ENCODE peak calls at places on chromosome 22, in ten cellular contexts. One of them, this sample, is unnamed.

GRCh38 chr22:50208939-50209892 is 8.4 kb downstream of the SELENOO start:
- DNase-seq in GM23338: no peak
- DNase-seq in Caco-2: no peak
- DNase-seq in lung: no peak
- DNase-seq in HCT116: no peak
- DNase-seq in adrenal gland: no peak
- DNase-seq in breast epithelium: no peak
- DNase-seq in PC-3: no peak
- DNase-seq in upper lobe of right lung: no peak
- DNase-seq in GM06990: no peak
- DNase-seq in this sample: no peak

GRCh38 chr22:19656541-19657251 is 57.6 kb upstream of the SEPTIN5 start:
- DNase-seq in Caco-2: no peak
- DNase-seq in GM06990: no peak
- DNase-seq in HCT116: no peak
- DNase-seq in adrenal gland: no peak
- DNase-seq in GM23338: no peak
- DNase-seq in lung: no peak
- DNase-seq in upper lobe of right lung: no peak
- DNase-seq in PC-3: no peak
- DNase-seq in breast epithelium: peak; percentile 28
- DNase-seq in this sample: no peak

GRCh38 chr22:25176175-25176574 is 23.5 kb upstream of the CRYBB3 start:
- DNase-seq in breast epithelium: no peak
- DNase-seq in GM06990: no peak
- DNase-seq in upper lobe of right lung: peak; percentile 15
- DNase-seq in PC-3: no peak
- DNase-seq in HCT116: no peak
- DNase-seq in adrenal gland: peak; percentile 55
- DNase-seq in Caco-2: no peak
- DNase-seq in GM23338: no peak
- DNase-seq in lung: no peak
- DNase-seq in this sample: peak; percentile 96

GRCh38 chr22:23896166-23896522 is 2.0 kb downstream of the MIF start:
- DNase-seq in Caco-2: no peak
- DNase-seq in upper lobe of right lung: no peak
- DNase-seq in GM06990: no peak
- DNase-seq in breast epithelium: no peak
- DNase-seq in GM23338: no peak
- DNase-seq in HCT116: no peak
- DNase-seq in lung: no peak
- DNase-seq in adrenal gland: no peak
- DNase-seq in PC-3: no peak
- DNase-seq in this sample: no peak

GRCh38 chr22:23894710-23895598 is 771 bp downstream of the MIF start:
- DNase-seq in upper lobe of right lung: peak; percentile 91
- DNase-seq in lung: peak; percentile 84
- DNase-seq in HCT116: peak; percentile 76
- DNase-seq in breast epithelium: peak; percentile 88
- DNase-seq in adrenal gland: peak; percentile 79
- DNase-seq in Caco-2: peak; percentile 82
- DNase-seq in PC-3: peak; percentile 79
- DNase-seq in GM23338: peak; percentile 92
- DNase-seq in GM06990: peak; percentile 83
- DNase-seq in this sample: peak; percentile 67

GRCh38 chr22:22877523-22878210 is 9.9 kb upstream of the IGLL5 start:
- DNase-seq in HCT116: peak; percentile 54
- DNase-seq in Caco-2: peak; percentile 57
- DNase-seq in breast epithelium: no peak
- DNase-seq in GM23338: peak; percentile 89
- DNase-seq in PC-3: peak; percentile 62
- DNase-seq in GM06990: no peak
- DNase-seq in upper lobe of right lung: peak; percentile 82
- DNase-seq in adrenal gland: peak; percentile 56
- DNase-seq in lung: no peak
- DNase-seq in this sample: peak; percentile 17

GRCh38 chr22:27662359-27663030 is 139.1 kb downstream of the MN1 start:
- DNase-seq in PC-3: no peak
- DNase-seq in Caco-2: no peak
- DNase-seq in GM06990: no peak
- DNase-seq in upper lobe of right lung: no peak
- DNase-seq in GM23338: no peak
- DNase-seq in lung: peak; percentile 37
- DNase-seq in HCT116: no peak
- DNase-seq in adrenal gland: peak; percentile 86
- DNase-seq in breast epithelium: no peak
- DNase-seq in this sample: no peak

GRCh38 chr22:41551882-41552582 is 7.8 kb upstream of the POLR3H start:
- DNase-seq in lung: no peak
- DNase-seq in Caco-2: no peak
- DNase-seq in HCT116: no peak
- DNase-seq in breast epithelium: no peak
- DNase-seq in GM23338: no peak
- DNase-seq in PC-3: no peak
- DNase-seq in adrenal gland: no peak
- DNase-seq in upper lobe of right lung: no peak
- DNase-seq in GM06990: no peak
- DNase-seq in this sample: no peak

GRCh38 chr22:34160117-34160758 is 240.0 kb upstream of the LARGE1 start:
- DNase-seq in upper lobe of right lung: no peak
- DNase-seq in adrenal gland: no peak
- DNase-seq in breast epithelium: no peak
- DNase-seq in Caco-2: no peak
- DNase-seq in GM23338: peak; percentile 11
- DNase-seq in lung: no peak
- DNase-seq in GM06990: no peak
- DNase-seq in PC-3: no peak
- DNase-seq in HCT116: no peak
- DNase-seq in this sample: no peak

GRCh38 chr22:17479129-17479528 is 84.2 kb upstream of the SLC25A18 start:
- DNase-seq in Caco-2: no peak
- DNase-seq in lung: no peak
- DNase-seq in upper lobe of right lung: no peak
- DNase-seq in PC-3: no peak
- DNase-seq in adrenal gland: no peak
- DNase-seq in GM23338: no peak
- DNase-seq in HCT116: no peak
- DNase-seq in GM06990: no peak
- DNase-seq in breast epithelium: no peak
- DNase-seq in this sample: no peak
- TF ChIP-seq CTCF in Caco-2: no peak
- TF ChIP-seq CTCF in lung: no peak
- TF ChIP-seq CTCF in upper lobe of right lung: no peak
- TF ChIP-seq CTCF in PC-3: no peak
- TF ChIP-seq CTCF in adrenal gland: no peak
- TF ChIP-seq CTCF in GM23338: no peak
- TF ChIP-seq CTCF in HCT116: no peak
- TF ChIP-seq CTCF in GM06990: no peak
- TF ChIP-seq CTCF in breast epithelium: no peak
- TF ChIP-seq CTCF in this sample: no peak

DNA sequence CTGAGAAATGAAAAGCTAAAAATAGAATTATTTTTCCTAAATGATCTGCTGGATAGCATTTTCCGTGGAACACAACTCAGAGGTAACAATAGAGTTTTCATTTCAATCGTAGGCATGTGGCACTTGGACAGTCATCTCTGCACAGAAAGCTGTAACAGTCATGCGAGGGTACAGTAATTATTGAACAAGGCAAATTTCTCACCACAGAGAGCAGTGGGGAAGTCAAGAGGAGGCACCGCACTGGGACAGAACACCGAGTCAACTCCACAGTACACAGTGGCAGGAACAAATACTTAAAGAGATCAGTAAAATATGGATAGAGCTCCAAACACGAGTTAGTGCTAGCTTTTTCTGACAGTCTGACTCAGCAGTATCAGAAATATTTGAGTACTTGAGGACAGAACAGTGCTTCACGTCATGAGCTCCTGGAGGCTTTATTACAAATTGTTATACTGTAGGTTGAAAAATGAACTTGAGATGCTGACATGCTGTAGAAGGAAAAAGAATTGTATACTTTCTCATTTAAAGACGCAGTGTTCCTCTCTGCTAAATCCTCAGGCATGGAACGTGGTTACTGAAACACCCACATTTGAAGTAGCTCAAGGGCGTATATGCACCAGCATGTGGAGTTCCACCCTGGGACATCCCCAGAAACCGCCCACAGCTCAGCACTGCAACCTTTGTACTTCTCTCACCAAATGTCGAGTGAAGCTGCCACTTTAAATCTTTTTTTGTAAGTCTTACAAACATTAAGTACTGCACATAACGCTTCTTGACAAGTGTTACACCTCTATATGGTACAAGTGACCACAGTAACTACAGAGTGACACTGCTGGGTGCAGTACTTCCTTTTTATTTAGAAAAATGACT is 27.4 kb upstream of the YPEL1 start:
- DNase-seq in breast epithelium: no peak
- DNase-seq in adrenal gland: no peak
- DNase-seq in GM23338: no peak
- DNase-seq in PC-3: no peak
- DNase-seq in GM06990: no peak
- DNase-seq in upper lobe of right lung: peak; percentile 45
- DNase-seq in Caco-2: no peak
- DNase-seq in lung: no peak
- DNase-seq in HCT116: no peak
- DNase-seq in this sample: no peak
- H3K4me3 ChIP-seq in breast epithelium: no peak overlapping the region
- H3K4me3 ChIP-seq in adrenal gland: no peak overlapping the region
- H3K4me3 ChIP-seq in GM23338: no peak overlapping the region
- H3K4me3 ChIP-seq in PC-3: no peak overlapping the region
- H3K4me3 ChIP-seq in GM06990: no peak overlapping the region
- H3K4me3 ChIP-seq in upper lobe of right lung: no peak overlapping the region
- H3K4me3 ChIP-seq in Caco-2: no peak overlapping the region
- H3K4me3 ChIP-seq in lung: no peak overlapping the region
- H3K4me3 ChIP-seq in HCT116: no peak overlapping the region
- H3K4me3 ChIP-seq in this sample: no peak overlapping the region

GRCh38 chr22:38070250-38070921 is 13.2 kb downstream of the PICK1 start:
- DNase-seq in lung: no peak
- DNase-seq in adrenal gland: no peak
- DNase-seq in upper lobe of right lung: no peak
- DNase-seq in PC-3: no peak
- DNase-seq in breast epithelium: no peak
- DNase-seq in GM23338: no peak
- DNase-seq in HCT116: no peak
- DNase-seq in GM06990: no peak
- DNase-seq in Caco-2: no peak
- DNase-seq in this sample: no peak

GRCh38 chr22:38069372-38070249 is 12.4 kb downstream of the PICK1 start:
- DNase-seq in lung: no peak
- DNase-seq in GM23338: peak; percentile 58
- DNase-seq in Caco-2: no peak
- DNase-seq in upper lobe of right lung: no peak
- DNase-seq in GM06990: no peak
- DNase-seq in HCT116: no peak
- DNase-seq in breast epithelium: no peak
- DNase-seq in adrenal gland: no peak
- DNase-seq in PC-3: no peak
- DNase-seq in this sample: no peak

GRCh38 chr22:38072322-38073149 is 11.4 kb downstream of the SLC16A8 start:
- DNase-seq in GM23338: no peak
- DNase-seq in PC-3: no peak
- DNase-seq in breast epithelium: no peak
- DNase-seq in adrenal gland: peak; percentile 58
- DNase-seq in HCT116: no peak
- DNase-seq in upper lobe of right lung: no peak
- DNase-seq in Caco-2: no peak
- DNase-seq in GM06990: no peak
- DNase-seq in lung: no peak
- DNase-seq in this sample: no peak

GRCh38 chr22:38073150-38074130 is 10.5 kb downstream of the SLC16A8 start:
- DNase-seq in Caco-2: no peak
- DNase-seq in HCT116: no peak
- DNase-seq in GM06990: no peak
- DNase-seq in breast epithelium: no peak
- DNase-seq in lung: no peak
- DNase-seq in adrenal gland: no peak
- DNase-seq in GM23338: no peak
- DNase-seq in upper lobe of right lung: no peak
- DNase-seq in PC-3: no peak
- DNase-seq in this sample: no peak

DNA sequence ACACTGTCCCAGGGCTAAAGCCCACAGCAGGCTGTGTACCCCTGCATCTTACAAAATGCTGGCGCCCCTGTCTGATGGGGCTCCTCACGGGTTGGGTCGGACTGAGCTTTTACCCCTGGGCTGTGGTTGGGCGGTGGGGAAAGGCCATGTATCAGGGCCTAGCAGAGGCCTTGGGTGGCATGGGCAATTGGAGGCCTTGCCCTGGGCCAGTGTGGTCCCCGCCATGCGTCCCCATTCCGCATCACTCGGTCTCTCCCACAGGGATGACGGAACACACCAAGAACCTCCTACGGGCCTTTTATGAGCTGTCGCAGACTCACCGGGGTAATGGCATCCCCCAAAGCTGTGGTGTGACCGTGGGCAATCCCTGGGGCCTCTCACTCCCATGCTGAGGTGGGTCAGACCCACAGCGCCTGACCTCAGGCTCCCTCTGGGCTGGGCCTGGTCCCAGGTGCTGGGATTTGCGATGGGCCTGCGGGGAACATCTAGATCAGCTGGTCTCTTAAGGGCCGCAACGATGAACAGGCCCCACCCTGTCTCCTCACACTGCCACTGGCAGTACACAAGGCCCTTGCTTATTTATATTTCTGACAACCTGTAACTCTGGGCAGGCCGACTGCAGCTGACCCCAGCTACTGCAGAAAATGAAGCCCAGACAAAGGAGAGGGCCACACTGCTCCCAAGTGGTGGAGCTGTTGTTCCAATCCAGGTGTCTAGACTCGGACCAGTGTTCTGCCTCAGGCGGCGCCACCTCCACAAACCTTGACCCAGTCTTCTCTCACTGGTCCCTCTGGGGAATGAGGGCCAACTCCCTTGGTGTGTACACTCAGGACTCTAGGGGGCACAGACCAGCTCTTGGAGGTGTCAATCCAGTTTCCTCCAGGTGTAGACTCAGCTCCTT is 12.3 kb downstream of the SLC16A8 start:
- DNase-seq in GM06990: no peak
- DNase-seq in breast epithelium: no peak
- DNase-seq in PC-3: no peak
- DNase-seq in adrenal gland: no peak
- DNase-seq in lung: no peak
- DNase-seq in Caco-2: no peak
- DNase-seq in upper lobe of right lung: no peak
- DNase-seq in HCT116: no peak
- DNase-seq in GM23338: no peak
- DNase-seq in this sample: no peak
- H3K36me3 ChIP-seq in GM06990: peaks cover 15% of the 10 kb centered on the region
- H3K36me3 ChIP-seq in breast epithelium: peaks cover 5% of the 10 kb centered on the region
- H3K36me3 ChIP-seq in PC-3: no peaks in the 10 kb centered on the region
- H3K36me3 ChIP-seq in adrenal gland: no peaks in the 10 kb centered on the region
- H3K36me3 ChIP-seq in lung: peaks cover 62% of the 10 kb centered on the region
- H3K36me3 ChIP-seq in Caco-2: peaks cover 4% of the 10 kb centered on the region
- H3K36me3 ChIP-seq in upper lobe of right lung: peaks cover 65% of the 10 kb centered on the region
- H3K36me3 ChIP-seq in HCT116: peaks cover 12% of the 10 kb centered on the region
- H3K36me3 ChIP-seq in GM23338: no peaks in the 10 kb centered on the region
- H3K36me3 ChIP-seq in this sample: peaks cover 28% of the 10 kb centered on the region

GRCh38 chr22:37098976-37099577 is 10.4 kb downstream of the TMPRSS6 start:
- DNase-seq in breast epithelium: no peak
- DNase-seq in GM23338: peak; percentile 62
- DNase-seq in PC-3: no peak
- DNase-seq in HCT116: no peak
- DNase-seq in GM06990: no peak
- DNase-seq in upper lobe of right lung: no peak
- DNase-seq in lung: no peak
- DNase-seq in adrenal gland: no peak
- DNase-seq in Caco-2: no peak
- DNase-seq in this sample: no peak
- TF ChIP-seq CTCF in breast epithelium: no peak
- TF ChIP-seq CTCF in GM23338: peak; percentile 61
- TF ChIP-seq CTCF in PC-3: peak; percentile 33
- TF ChIP-seq CTCF in HCT116: peak; percentile 42
- TF ChIP-seq CTCF in GM06990: peak; percentile 45
- TF ChIP-seq CTCF in upper lobe of right lung: peak; percentile 16
- TF ChIP-seq CTCF in lung: no peak
- TF ChIP-seq CTCF in adrenal gland: no peak
- TF ChIP-seq CTCF in Caco-2: peak; percentile 7
- TF ChIP-seq CTCF in this sample: peak; percentile 40